ENCODE peak calls at places on chromosomes 1 and 21, in seven cellular contexts. One of them, this sample, is unnamed. For H3K9me3 and H3K4me1, the result is how much of the 10 kb centered on the place peaks cover.

GRCh38 chr21:30434033-30434631 is 4.1 kb downstream of the KRTAP13-4 start:
- DNase-seq in psoas muscle: no peak
- DNase-seq in left ventricle myocardium inferior: no peak
- DNase-seq in CD4-positive, CD25-positive, alpha-beta regulatory T cell: peak
- DNase-seq in uterus: no peak
- DNase-seq in keratinocyte: no peak
- DNase-seq in CD8-positive, alpha-beta T cell: no peak
- DNase-seq in this sample: peak

GRCh38 chr1:44592208-44593145 is 81.8 kb downstream of the TMEM53 start:
- DNase-seq in uterus: no peak
- DNase-seq in keratinocyte: no peak
- DNase-seq in left ventricle myocardium inferior: no peak
- DNase-seq in CD8-positive, alpha-beta T cell: no peak
- DNase-seq in CD4-positive, CD25-positive, alpha-beta regulatory T cell: no peak
- DNase-seq in psoas muscle: no peak
- DNase-seq in this sample: no peak

GRCh38 chr1:80457409-80457808 is 1343.3 kb upstream of the ADGRL2 start:
- DNase-seq in CD8-positive, alpha-beta T cell: no peak
- DNase-seq in left ventricle myocardium inferior: no peak
- DNase-seq in uterus: no peak
- DNase-seq in psoas muscle: no peak
- DNase-seq in CD4-positive, CD25-positive, alpha-beta regulatory T cell: no peak
- DNase-seq in keratinocyte: no peak
- DNase-seq in this sample: no peak

GRCh38 chr1:244254467-244254866 is 197.2 kb downstream of the ADSS2 start:
- DNase-seq in CD4-positive, CD25-positive, alpha-beta regulatory T cell: no peak
- DNase-seq in CD8-positive, alpha-beta T cell: no peak
- DNase-seq in uterus: no peak
- DNase-seq in psoas muscle: peak
- DNase-seq in keratinocyte: no peak
- DNase-seq in left ventricle myocardium inferior: peak
- DNase-seq in this sample: no peak

GRCh38 chr21:20016431-20017005 is 981.7 kb upstream of the NCAM2 start:
- DNase-seq in keratinocyte: no peak
- DNase-seq in uterus: no peak
- DNase-seq in left ventricle myocardium inferior: no peak
- DNase-seq in CD4-positive, CD25-positive, alpha-beta regulatory T cell: no peak
- DNase-seq in CD8-positive, alpha-beta T cell: no peak
- DNase-seq in psoas muscle: no peak
- DNase-seq in this sample: no peak

GRCh38 chr1:70057500-70057899 is 147.9 kb downstream of the LRRC40 start:
- DNase-seq in CD4-positive, CD25-positive, alpha-beta regulatory T cell: no peak
- DNase-seq in left ventricle myocardium inferior: no peak
- DNase-seq in keratinocyte: no peak
- DNase-seq in uterus: no peak
- DNase-seq in CD8-positive, alpha-beta T cell: no peak
- DNase-seq in psoas muscle: no peak
- DNase-seq in this sample: no peak

GRCh38 chr1:79264975-79265818 is 258.7 kb upstream of the ADGRL4 start:
- DNase-seq in psoas muscle: no peak
- DNase-seq in CD4-positive, CD25-positive, alpha-beta regulatory T cell: no peak
- DNase-seq in keratinocyte: no peak
- DNase-seq in CD8-positive, alpha-beta T cell: no peak
- DNase-seq in left ventricle myocardium inferior: no peak
- DNase-seq in uterus: no peak
- DNase-seq in this sample: no peak

GRCh38 chr1:180586671-180587155 is 27.9 kb downstream of the OVAAL start:
- DNase-seq in CD4-positive, CD25-positive, alpha-beta regulatory T cell: peak
- DNase-seq in left ventricle myocardium inferior: no peak
- DNase-seq in uterus: no peak
- DNase-seq in psoas muscle: no peak
- DNase-seq in keratinocyte: peak
- DNase-seq in CD8-positive, alpha-beta T cell: no peak
- DNase-seq in this sample: peak

GRCh38 chr1:61343623-61344257 is 261.4 kb downstream of the NFIA start:
- DNase-seq in uterus: no peak
- DNase-seq in psoas muscle: no peak
- DNase-seq in CD4-positive, CD25-positive, alpha-beta regulatory T cell: no peak
- DNase-seq in CD8-positive, alpha-beta T cell: no peak
- DNase-seq in keratinocyte: no peak
- DNase-seq in left ventricle myocardium inferior: no peak
- DNase-seq in this sample: no peak

GRCh38 chr1:240117202-240117769 is 25.6 kb downstream of the FMN2 start:
- DNase-seq in uterus: no peak
- DNase-seq in CD4-positive, CD25-positive, alpha-beta regulatory T cell: no peak
- DNase-seq in psoas muscle: no peak
- DNase-seq in CD8-positive, alpha-beta T cell: no peak
- DNase-seq in left ventricle myocardium inferior: no peak
- DNase-seq in keratinocyte: no peak
- DNase-seq in this sample: no peak

GRCh38 chr1:97396463-97396862 is 524.4 kb downstream of the DPYD start:
- DNase-seq in left ventricle myocardium inferior: no peak
- DNase-seq in CD8-positive, alpha-beta T cell: no peak
- DNase-seq in keratinocyte: no peak
- DNase-seq in uterus: no peak
- DNase-seq in psoas muscle: no peak
- DNase-seq in CD4-positive, CD25-positive, alpha-beta regulatory T cell: no peak
- DNase-seq in this sample: no peak

GRCh38 chr1:236311040-236311439 is 29.3 kb upstream of the ERO1B start:
- DNase-seq in psoas muscle: no peak
- DNase-seq in left ventricle myocardium inferior: no peak
- DNase-seq in CD4-positive, CD25-positive, alpha-beta regulatory T cell: no peak
- DNase-seq in uterus: no peak
- DNase-seq in keratinocyte: no peak
- DNase-seq in CD8-positive, alpha-beta T cell: no peak
- DNase-seq in this sample: peak

GRCh38 chr1:10195570-10195969 is 14.8 kb upstream of the KIF1B start:
- DNase-seq in CD4-positive, CD25-positive, alpha-beta regulatory T cell: no peak
- DNase-seq in CD8-positive, alpha-beta T cell: no peak
- DNase-seq in psoas muscle: no peak
- DNase-seq in left ventricle myocardium inferior: no peak
- DNase-seq in keratinocyte: no peak
- DNase-seq in uterus: peak
- DNase-seq in this sample: no peak

GRCh38 chr1:94734963-94735899 is 84.9 kb upstream of the SLC44A3 start:
- DNase-seq in psoas muscle: no peak
- DNase-seq in CD4-positive, CD25-positive, alpha-beta regulatory T cell: no peak
- DNase-seq in keratinocyte: peak
- DNase-seq in CD8-positive, alpha-beta T cell: no peak
- DNase-seq in left ventricle myocardium inferior: peak
- DNase-seq in uterus: peak
- DNase-seq in this sample: no peak

GRCh38 chr1:229474491-229474890 is 33.6 kb downstream of the NUP133 start:
- DNase-seq in uterus: no peak
- DNase-seq in keratinocyte: no peak
- DNase-seq in CD8-positive, alpha-beta T cell: no peak
- DNase-seq in psoas muscle: no peak
- DNase-seq in CD4-positive, CD25-positive, alpha-beta regulatory T cell: no peak
- DNase-seq in left ventricle myocardium inferior: no peak
- DNase-seq in this sample: no peak

GRCh38 chr1:111468717-111469100 is 5.1 kb upstream of the C1orf162 start:
- DNase-seq in uterus: no peak
- DNase-seq in left ventricle myocardium inferior: no peak
- DNase-seq in psoas muscle: no peak
- DNase-seq in keratinocyte: no peak
- DNase-seq in CD8-positive, alpha-beta T cell: no peak
- DNase-seq in CD4-positive, CD25-positive, alpha-beta regulatory T cell: no peak
- DNase-seq in this sample: no peak

GRCh38 chr1:244273845-244274619 is 177.7 kb downstream of the ADSS2 start:
- DNase-seq in psoas muscle: peak
- DNase-seq in CD8-positive, alpha-beta T cell: no peak
- DNase-seq in left ventricle myocardium inferior: peak
- DNase-seq in keratinocyte: peak
- DNase-seq in uterus: peak
- DNase-seq in CD4-positive, CD25-positive, alpha-beta regulatory T cell: peak
- DNase-seq in this sample: peak

GRCh38 chr1:15598436-15598835 is 13.6 kb upstream of the AGMAT start:
- DNase-seq in uterus: no peak
- DNase-seq in CD8-positive, alpha-beta T cell: no peak
- DNase-seq in psoas muscle: no peak
- DNase-seq in CD4-positive, CD25-positive, alpha-beta regulatory T cell: no peak
- DNase-seq in left ventricle myocardium inferior: no peak
- DNase-seq in keratinocyte: no peak
- DNase-seq in this sample: no peak

GRCh38 chr1:24275510-24275909 is 43.6 kb upstream of the GRHL3 start:
- DNase-seq in left ventricle myocardium inferior: no peak
- DNase-seq in keratinocyte: no peak
- DNase-seq in CD8-positive, alpha-beta T cell: no peak
- DNase-seq in uterus: no peak
- DNase-seq in psoas muscle: no peak
- DNase-seq in CD4-positive, CD25-positive, alpha-beta regulatory T cell: no peak
- DNase-seq in this sample: no peak

GRCh38 chr1:230641346-230641745 is 935 bp upstream of the COG2 start:
- DNase-seq in uterus: no peak
- DNase-seq in psoas muscle: no peak
- DNase-seq in keratinocyte: no peak
- DNase-seq in left ventricle myocardium inferior: no peak
- DNase-seq in CD8-positive, alpha-beta T cell: no peak
- DNase-seq in CD4-positive, CD25-positive, alpha-beta regulatory T cell: no peak
- DNase-seq in this sample: no peak

GRCh38 chr1:197638316-197638715 is 137.0 kb downstream of the DENND1B start:
- DNase-seq in left ventricle myocardium inferior: no peak
- DNase-seq in psoas muscle: no peak
- DNase-seq in CD8-positive, alpha-beta T cell: no peak
- DNase-seq in CD4-positive, CD25-positive, alpha-beta regulatory T cell: no peak
- DNase-seq in uterus: no peak
- DNase-seq in keratinocyte: no peak
- DNase-seq in this sample: peak

GRCh38 chr1:2819429-2819828 is 17.9 kb upstream of the TTC34 start:
- DNase-seq in left ventricle myocardium inferior: no peak
- DNase-seq in keratinocyte: no peak
- DNase-seq in psoas muscle: peak
- DNase-seq in CD4-positive, CD25-positive, alpha-beta regulatory T cell: no peak
- DNase-seq in uterus: no peak
- DNase-seq in CD8-positive, alpha-beta T cell: no peak
- DNase-seq in this sample: no peak

GRCh38 chr1:2816786-2817185 is 15.3 kb upstream of the TTC34 start:
- DNase-seq in keratinocyte: no peak
- DNase-seq in left ventricle myocardium inferior: no peak
- DNase-seq in CD4-positive, CD25-positive, alpha-beta regulatory T cell: no peak
- DNase-seq in CD8-positive, alpha-beta T cell: no peak
- DNase-seq in uterus: no peak
- DNase-seq in psoas muscle: peak
- DNase-seq in this sample: no peak

GRCh38 chr1:2819831-2820730 is 18.6 kb upstream of the TTC34 start:
- DNase-seq in left ventricle myocardium inferior: no peak
- DNase-seq in CD8-positive, alpha-beta T cell: no peak
- DNase-seq in uterus: no peak
- DNase-seq in psoas muscle: peak
- DNase-seq in CD4-positive, CD25-positive, alpha-beta regulatory T cell: no peak
- DNase-seq in keratinocyte: no peak
- DNase-seq in this sample: no peak

GRCh38 chr1:2815551-2815950 is 14.1 kb upstream of the TTC34 start:
- DNase-seq in CD4-positive, CD25-positive, alpha-beta regulatory T cell: no peak
- DNase-seq in psoas muscle: peak
- DNase-seq in uterus: no peak
- DNase-seq in CD8-positive, alpha-beta T cell: no peak
- DNase-seq in left ventricle myocardium inferior: no peak
- DNase-seq in keratinocyte: no peak
- DNase-seq in this sample: no peak

DNA sequence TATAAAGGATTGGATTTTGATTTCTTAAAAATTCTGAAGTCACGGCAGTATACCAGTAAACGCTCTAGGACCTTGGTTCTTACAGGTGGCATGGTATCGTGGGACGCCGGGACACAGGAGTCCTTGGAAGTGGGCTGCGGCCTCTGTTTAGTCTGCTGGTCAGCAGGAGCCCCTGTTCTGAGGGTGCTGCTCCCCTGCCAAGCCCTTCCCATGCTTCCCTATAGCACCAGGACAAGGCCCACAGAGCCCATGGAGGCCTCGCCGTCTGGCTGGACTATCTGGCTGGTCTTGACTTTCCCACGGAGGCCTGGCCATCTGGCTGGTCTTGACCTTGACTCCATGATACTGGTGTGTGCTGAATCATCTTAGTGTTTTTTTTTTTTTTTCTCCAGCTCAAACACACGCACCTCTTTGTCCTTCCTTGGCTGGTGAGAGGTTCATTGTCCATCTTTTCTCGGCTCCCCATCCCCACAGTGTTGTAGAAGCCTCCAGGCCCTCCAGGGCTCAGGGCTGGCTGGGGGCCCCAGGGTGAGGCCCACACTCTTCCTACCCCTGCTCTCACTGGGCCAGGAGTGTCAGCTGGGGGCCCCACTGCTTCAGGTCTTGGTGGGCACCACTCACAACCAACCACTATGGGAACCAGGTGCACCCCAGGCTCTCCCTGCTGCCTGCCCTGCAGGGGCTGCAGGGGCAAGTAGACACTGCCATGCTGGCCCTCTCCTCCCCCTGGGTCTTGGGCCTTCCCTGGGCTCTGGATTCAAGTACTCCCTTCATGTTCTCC is 16.5 kb upstream of the TTC34 start:
- DNase-seq in left ventricle myocardium inferior: no peak
- DNase-seq in CD4-positive, CD25-positive, alpha-beta regulatory T cell: no peak
- DNase-seq in keratinocyte: no peak
- DNase-seq in CD8-positive, alpha-beta T cell: no peak
- DNase-seq in psoas muscle: peak
- DNase-seq in uterus: no peak
- DNase-seq in this sample: no peak
- H3K9me3 ChIP-seq in left ventricle myocardium inferior: under half
- H3K9me3 ChIP-seq in CD4-positive, CD25-positive, alpha-beta regulatory T cell: under half
- H3K9me3 ChIP-seq in keratinocyte: under half
- H3K9me3 ChIP-seq in CD8-positive, alpha-beta T cell: under half
- H3K9me3 ChIP-seq in psoas muscle: under half
- H3K9me3 ChIP-seq in uterus: under half
- H3K9me3 ChIP-seq in this sample: under half

DNA sequence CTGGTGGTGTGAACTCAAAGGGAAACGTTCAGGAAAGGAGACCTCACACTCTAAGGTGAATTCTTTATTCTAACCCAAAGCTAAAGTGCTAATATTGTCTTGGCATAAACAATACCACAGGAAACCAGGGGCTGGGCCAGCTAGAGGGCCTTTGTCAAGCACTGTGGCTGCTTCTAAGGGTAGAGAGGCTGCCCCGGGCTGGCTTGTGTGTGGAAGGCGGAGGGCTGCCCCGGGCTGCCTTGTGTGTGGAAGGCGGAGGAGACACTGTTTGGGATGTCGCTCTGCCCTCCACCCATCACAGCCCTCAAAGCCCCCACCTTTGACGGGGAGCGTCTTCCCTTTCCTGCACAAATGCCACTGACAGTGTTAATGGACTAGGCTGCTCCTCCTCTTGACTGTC is 216.8 kb downstream of the TOMM20 start:
- DNase-seq in left ventricle myocardium inferior: no peak
- DNase-seq in psoas muscle: no peak
- DNase-seq in keratinocyte: no peak
- DNase-seq in uterus: no peak
- DNase-seq in CD4-positive, CD25-positive, alpha-beta regulatory T cell: peak
- DNase-seq in CD8-positive, alpha-beta T cell: peak
- DNase-seq in this sample: no peak
- H3K4me1 ChIP-seq in left ventricle myocardium inferior: half or more
- H3K4me1 ChIP-seq in psoas muscle: under half
- H3K4me1 ChIP-seq in keratinocyte: under half
- H3K4me1 ChIP-seq in uterus: under half
- H3K4me1 ChIP-seq in CD4-positive, CD25-positive, alpha-beta regulatory T cell: under half
- H3K4me1 ChIP-seq in CD8-positive, alpha-beta T cell: under half
- H3K4me1 ChIP-seq in this sample: under half

GRCh38 chr1:208085655-208086054 is 158.5 kb downstream of the PLXNA2 start:
- DNase-seq in CD8-positive, alpha-beta T cell: no peak
- DNase-seq in uterus: no peak
- DNase-seq in psoas muscle: no peak
- DNase-seq in keratinocyte: no peak
- DNase-seq in CD4-positive, CD25-positive, alpha-beta regulatory T cell: no peak
- DNase-seq in left ventricle myocardium inferior: no peak
- DNase-seq in this sample: no peak
- H3K9me3 ChIP-seq in CD8-positive, alpha-beta T cell: under half
- H3K9me3 ChIP-seq in uterus: under half
- H3K9me3 ChIP-seq in psoas muscle: under half
- H3K9me3 ChIP-seq in keratinocyte: under half
- H3K9me3 ChIP-seq in CD4-positive, CD25-positive, alpha-beta regulatory T cell: under half
- H3K9me3 ChIP-seq in left ventricle myocardium inferior: under half
- H3K9me3 ChIP-seq in this sample: under half

GRCh38 chr21:18517905-18518566 is 114.5 kb upstream of the TMPRSS15 start:
- DNase-seq in CD4-positive, CD25-positive, alpha-beta regulatory T cell: no peak
- DNase-seq in psoas muscle: no peak
- DNase-seq in uterus: no peak
- DNase-seq in left ventricle myocardium inferior: no peak
- DNase-seq in keratinocyte: no peak
- DNase-seq in CD8-positive, alpha-beta T cell: no peak
- DNase-seq in this sample: peak
- H3K4me1 ChIP-seq in CD4-positive, CD25-positive, alpha-beta regulatory T cell: under half
- H3K4me1 ChIP-seq in psoas muscle: under half
- H3K4me1 ChIP-seq in uterus: under half
- H3K4me1 ChIP-seq in left ventricle myocardium inferior: under half
- H3K4me1 ChIP-seq in keratinocyte: under half
- H3K4me1 ChIP-seq in CD8-positive, alpha-beta T cell: under half
- H3K4me1 ChIP-seq in this sample: under half

This sample was measured in BE2C.